ENCODE peak calls at places on chromosome 1, in four cellular contexts. N is WTC11, J is HepG2, Q is GM12878. B is an unnamed sample.

GRCh38 chr1:159141584-159142518 is 29.6 kb upstream of the CADM3 start:
- DNase-seq in N (peak), J (no peak), Q (no peak), B (no peak)

GRCh38 chr1:26287033-26287711 is 7.3 kb downstream of the SH3BGRL3 start:
- DNase-seq in N (no peak), J (no peak), Q (no peak), B (peak)

GRCh38 chr1:93616996-93617669 is 64.5 kb downstream of the BCAR3 start:
- DNase-seq in N (no peak), J (peak), Q (no peak), B (no peak)

GRCh38 chr1:110089561-110090275 is 19.2 kb upstream of the ALX3 start:
- DNase-seq in N (no peak), J (no peak), Q (no peak), B (peak)

GRCh38 chr1:96926176-96926575 is 204.6 kb downstream of the PTBP2 start:
- DNase-seq in N (no peak), J (no peak), Q (no peak), B (no peak)

GRCh38 chr1:153470707-153471106 is 10.3 kb upstream of the S100A7 start:
- DNase-seq in N (no peak), J (no peak), Q (no peak), B (no peak)

GRCh38 chr1:65512967-65513777 is 92.7 kb downstream of the LEPR start:
- DNase-seq in N (no peak), J (no peak), Q (no peak), B (no peak)

GRCh38 chr1:57232500-57232899 is 191.4 kb downstream of the DAB1 start:
- DNase-seq in N (no peak), J (peak), Q (no peak), B (no peak)

GRCh38 chr1:15107897-15108296 is 45.6 kb upstream of the TMEM51 start:
- DNase-seq in N (no peak), J (no peak), Q (no peak), B (no peak)

GRCh38 chr1:11887666-11888007 is 28.9 kb upstream of the NPPB start:
- DNase-seq in N (no peak), J (no peak), Q (no peak), B (no peak)

GRCh38 chr1:32870615-32871363 is at the start of gene FNDC5:
- DNase-seq in N (peak), J (no peak), Q (no peak), B (peak)

GRCh38 chr1:80066060-80066459 is 1059.5 kb upstream of the ADGRL4 start:
- DNase-seq in N (no peak), J (no peak), Q (no peak), B (no peak)

GRCh38 chr1:160411231-160411630 is 10.9 kb downstream of the VANGL2 start:
- DNase-seq in N (no peak), J (no peak), Q (no peak), B (no peak)

GRCh38 chr1:974293-974640 is 7.6 kb downstream of the PERM1 start:
- DNase-seq in N (no peak), J (no peak), Q (no peak), B (no peak)

GRCh38 chr1:978069-978834 is 3.6 kb downstream of the PERM1 start:
- DNase-seq in N (no peak), J (no peak), Q (no peak), B (peak)

GRCh38 chr1:974687-975328 is 7.1 kb downstream of the PERM1 start:
- DNase-seq in N (no peak), J (no peak), Q (no peak), B (no peak)

GRCh38 chr1:975365-975764 is 6.5 kb downstream of the PERM1 start:
- DNase-seq in N (no peak), J (no peak), Q (no peak), B (no peak)

GRCh38 chr1:975896-976683 is 5.8 kb downstream of the PERM1 start:
- DNase-seq in N (peak), J (peak), Q (no peak), B (peak)
- TF ChIP-seq CREM in N (no peak), J (no peak), Q (no peak), B (peak)

DNA sequence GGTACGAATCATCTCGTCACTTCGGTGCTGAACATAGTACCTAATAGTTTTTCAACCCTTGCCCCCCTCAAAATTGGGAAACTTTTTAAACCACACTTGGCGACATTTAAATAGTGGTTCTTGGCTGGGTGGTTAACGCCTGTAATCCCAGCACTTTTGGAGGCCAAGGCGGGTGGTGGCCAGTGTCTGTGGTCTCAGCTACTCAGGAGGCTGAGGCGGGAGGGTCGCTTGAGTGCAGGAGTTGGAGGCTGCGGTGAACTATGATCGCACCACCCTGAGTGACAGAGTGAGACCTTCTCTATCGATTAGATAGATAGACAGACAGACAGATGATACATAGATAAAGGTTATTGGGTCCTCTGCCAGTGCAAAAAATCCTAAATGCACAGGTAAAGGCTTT is 55.5 kb upstream of the RASAL2 start:
- DNase-seq in N (no peak), J (no peak), Q (no peak), B (no peak)
- TF ChIP-seq CREM in N (no peak), J (no peak), Q (no peak), B (no peak)

DNA sequence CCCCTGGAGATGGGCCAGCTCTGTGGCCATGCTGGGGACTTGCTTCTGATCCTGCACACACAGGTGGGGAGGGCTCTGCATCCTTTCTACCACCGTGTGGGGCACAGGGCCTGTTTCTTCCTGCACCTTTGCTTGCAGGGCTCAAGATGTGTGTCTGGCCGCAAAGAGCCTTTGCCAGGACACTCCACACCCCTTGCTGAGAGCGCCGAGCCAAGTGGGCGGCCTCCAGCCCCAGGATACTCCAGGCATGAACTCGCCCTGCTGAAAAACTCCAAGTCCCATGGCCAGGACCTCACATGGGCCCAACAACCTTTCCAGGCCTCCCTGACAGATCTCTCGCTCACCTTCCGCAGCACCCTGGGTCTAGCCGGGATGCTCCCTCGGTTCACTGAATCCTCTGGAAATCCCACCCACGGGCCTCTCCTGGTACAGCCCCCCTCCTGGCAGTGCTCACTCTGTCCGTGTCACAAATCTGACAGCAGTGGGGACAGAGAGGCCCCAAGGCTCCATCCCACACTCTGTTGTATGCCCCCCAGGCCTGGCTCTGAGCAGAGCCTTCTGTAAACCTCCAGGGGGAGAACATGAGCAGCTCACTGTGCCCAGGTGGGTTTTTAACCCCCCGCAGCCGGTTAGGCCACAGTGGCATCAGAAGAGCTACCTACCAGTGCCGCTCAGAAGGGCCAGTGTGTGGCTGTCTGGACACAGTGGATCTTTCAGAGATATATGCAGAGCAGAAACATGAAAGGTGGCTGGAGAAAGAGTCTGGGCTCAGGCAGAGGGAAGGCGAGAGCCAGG is 11.8 kb upstream of the GPR153 start:
- DNase-seq in N (peak), J (no peak), Q (no peak), B (no peak)
- TF ChIP-seq CREM in N (no peak), J (no peak), Q (no peak), B (no peak)

GRCh38 chr1:29237906-29238600 is 1.7 kb downstream of the PTPRU start:
- DNase-seq in N (peak), J (peak), Q (no peak), B (peak)
- TF ChIP-seq CREM in N (peak), J (no peak), Q (no peak), B (no peak)

GRCh38 chr1:111214086-111214801 is 13.3 kb upstream of the CHI3L2 start:
- DNase-seq in N (no peak), J (no peak), Q (peak), B (no peak)

GRCh38 chr1:111216751-111217150 is 10.8 kb upstream of the CHI3L2 start:
- DNase-seq in N (no peak), J (no peak), Q (no peak), B (no peak)

GRCh38 chr1:111212634-111213335 is 12.3 kb upstream of the DENND2D start:
- DNase-seq in N (no peak), J (no peak), Q (no peak), B (no peak)

GRCh38 chr1:111213412-111213811 is 13.0 kb upstream of the DENND2D start:
- DNase-seq in N (no peak), J (no peak), Q (no peak), B (no peak)

GRCh38 chr1:111214884-111215283 is 12.6 kb upstream of the CHI3L2 start:
- DNase-seq in N (no peak), J (no peak), Q (no peak), B (no peak)
- TF ChIP-seq CREM in N (no peak), J (no peak), Q (no peak), B (no peak)

DNA sequence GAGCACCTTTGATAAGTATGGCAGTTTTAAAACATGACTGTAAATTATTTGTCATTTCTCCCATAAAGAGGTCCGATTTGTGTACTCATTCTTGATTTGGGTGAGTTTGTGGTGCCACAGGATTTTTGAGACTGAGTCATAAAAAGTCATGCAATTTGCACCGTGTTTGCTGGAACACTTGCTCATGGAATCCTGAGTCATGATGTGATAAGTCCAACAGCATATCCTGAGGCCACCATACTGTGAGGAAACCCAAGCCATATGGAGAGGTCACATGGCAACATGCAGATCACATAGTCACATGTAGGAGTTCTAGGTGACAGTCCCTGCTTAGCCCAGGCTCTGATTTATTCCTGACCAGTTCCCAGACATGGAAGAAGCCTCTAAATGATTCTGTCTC is 40.8 kb upstream of the PRRX1 start:
- DNase-seq in N (no peak), J (no peak), Q (no peak), B (no peak)
- TF ChIP-seq CREM in N (no peak), J (no peak), Q (no peak), B (no peak)

GRCh38 chr1:244605835-244606234 is 47.1 kb upstream of the DESI2 start:
- DNase-seq in N (no peak), J (no peak), Q (no peak), B (no peak)

GRCh38 chr1:244598611-244599010 is 54.3 kb upstream of the DESI2 start:
- DNase-seq in N (no peak), J (no peak), Q (no peak), B (no peak)

GRCh38 chr1:244601336-244601735 is 51.6 kb upstream of the DESI2 start:
- DNase-seq in N (no peak), J (no peak), Q (no peak), B (no peak)

GRCh38 chr1:244603498-244603897 is 49.4 kb upstream of the DESI2 start:
- DNase-seq in N (no peak), J (peak), Q (no peak), B (peak)

GRCh38 chr1:244599937-244600350 is 53.0 kb upstream of the DESI2 start:
- DNase-seq in N (no peak), J (peak), Q (peak), B (peak)
- TF ChIP-seq CREM in N (no peak), J (no peak), Q (peak), B (peak)

GRCh38 chr1:101288491-101288944 is 51.7 kb downstream of the S1PR1 start:
- DNase-seq in N (peak), J (peak), Q (peak), B (peak)
- TF ChIP-seq CREM in N (no peak), J (no peak), Q (no peak), B (no peak)

DNA sequence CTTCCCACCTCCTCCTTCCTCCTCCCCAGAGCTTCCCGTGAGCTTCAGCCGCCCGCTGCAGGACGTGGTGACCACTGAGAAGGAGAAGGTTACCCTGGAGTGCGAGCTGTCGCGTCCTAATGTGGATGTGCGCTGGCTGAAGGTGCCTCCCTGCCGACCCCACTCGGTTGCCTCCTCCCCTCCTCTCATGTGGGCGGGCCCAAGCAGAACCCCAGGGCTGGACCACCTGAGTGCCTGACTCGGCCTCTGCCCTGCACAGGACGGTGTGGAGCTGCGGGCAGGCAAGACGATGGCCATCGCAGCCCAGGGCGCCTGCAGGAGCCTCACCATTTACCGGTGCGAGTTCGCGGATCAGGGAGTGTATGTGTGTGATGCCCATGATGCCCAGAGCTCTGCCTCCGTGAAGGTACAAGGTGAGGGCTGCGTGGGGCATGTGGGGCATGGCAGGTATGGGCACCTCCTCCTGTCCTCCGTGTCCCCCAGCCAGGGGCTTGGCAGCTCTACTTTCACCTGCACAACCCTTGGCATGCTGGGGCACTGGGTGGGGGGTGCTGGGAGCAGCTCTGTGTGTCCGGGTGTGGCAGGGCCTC is 69.2 kb downstream of the OBSCN start:
- DNase-seq in N (no peak), J (no peak), Q (no peak), B (no peak)
- TF ChIP-seq CREM in N (no peak), J (no peak), Q (no peak), B (no peak)

GRCh38 chr1:46303872-46304326 is 401 bp downstream of the UQCRH start:
- DNase-seq in N (no peak), J (no peak), Q (no peak), B (no peak)
- TF ChIP-seq CREM in N (no peak), J (no peak), Q (no peak), B (no peak)